ENCODE peak calls at places on chromosomes 6 and 20, in nine cellular contexts. One of them, this sample, is unnamed.

GRCh38 chr6:6717008-6717763 is 128.7 kb downstream of the LY86 start:
- DNase-seq in HCEC 1CT: no peak
- DNase-seq in lung microvascular endothelial cell: no peak
- DNase-seq in skeletal muscle cell: no peak
- DNase-seq in kidney: no peak
- DNase-seq in GM12864: no peak
- DNase-seq in iris pigment epithelial cell: no peak
- DNase-seq in NCI-H1105 treated with DMSO at 0.1 percent for 48 hours: no peak
- DNase-seq in nephron progenitor cell: no peak
- DNase-seq in this sample: no peak

GRCh38 chr6:44811456-44811855 is 423.9 kb downstream of the CDC5L start:
- DNase-seq in iris pigment epithelial cell: no peak
- DNase-seq in kidney: no peak
- DNase-seq in skeletal muscle cell: no peak
- DNase-seq in NCI-H1105 treated with DMSO at 0.1 percent for 48 hours: no peak
- DNase-seq in nephron progenitor cell: no peak
- DNase-seq in GM12864: no peak
- DNase-seq in HCEC 1CT: no peak
- DNase-seq in lung microvascular endothelial cell: no peak
- DNase-seq in this sample: no peak

GRCh38 chr6:106631356-106631755 is 2.0 kb downstream of the QRSL1 start:
- DNase-seq in kidney: no peak
- DNase-seq in iris pigment epithelial cell: no peak
- DNase-seq in skeletal muscle cell: no peak
- DNase-seq in nephron progenitor cell: no peak
- DNase-seq in GM12864: no peak
- DNase-seq in lung microvascular endothelial cell: no peak
- DNase-seq in NCI-H1105 treated with DMSO at 0.1 percent for 48 hours: no peak
- DNase-seq in HCEC 1CT: peak
- DNase-seq in this sample: peak

GRCh38 chr6:28081486-28081751 is 1.1 kb downstream of the ZNF165 start:
- DNase-seq in iris pigment epithelial cell: peak
- DNase-seq in NCI-H1105 treated with DMSO at 0.1 percent for 48 hours: no peak
- DNase-seq in lung microvascular endothelial cell: no peak
- DNase-seq in nephron progenitor cell: no peak
- DNase-seq in skeletal muscle cell: no peak
- DNase-seq in GM12864: peak
- DNase-seq in HCEC 1CT: no peak
- DNase-seq in kidney: no peak
- DNase-seq in this sample: no peak

GRCh38 chr6:37779111-37779800 is 40.3 kb upstream of the ZFAND3 start:
- DNase-seq in NCI-H1105 treated with DMSO at 0.1 percent for 48 hours: no peak
- DNase-seq in HCEC 1CT: no peak
- DNase-seq in iris pigment epithelial cell: no peak
- DNase-seq in lung microvascular endothelial cell: no peak
- DNase-seq in kidney: peak
- DNase-seq in GM12864: no peak
- DNase-seq in nephron progenitor cell: no peak
- DNase-seq in skeletal muscle cell: no peak
- DNase-seq in this sample: peak

GRCh38 chr6:26295691-26296555 is 69.1 kb upstream of the BTN3A2 start:
- DNase-seq in nephron progenitor cell: no peak
- DNase-seq in iris pigment epithelial cell: peak
- DNase-seq in HCEC 1CT: peak
- DNase-seq in lung microvascular endothelial cell: peak
- DNase-seq in NCI-H1105 treated with DMSO at 0.1 percent for 48 hours: no peak
- DNase-seq in kidney: no peak
- DNase-seq in skeletal muscle cell: peak
- DNase-seq in GM12864: no peak
- DNase-seq in this sample: peak

GRCh38 chr6:4518506-4518905 is 257.7 kb upstream of the CDYL start:
- DNase-seq in NCI-H1105 treated with DMSO at 0.1 percent for 48 hours: no peak
- DNase-seq in iris pigment epithelial cell: peak
- DNase-seq in HCEC 1CT: peak
- DNase-seq in skeletal muscle cell: peak
- DNase-seq in GM12864: no peak
- DNase-seq in lung microvascular endothelial cell: no peak
- DNase-seq in nephron progenitor cell: no peak
- DNase-seq in kidney: no peak
- DNase-seq in this sample: peak

GRCh38 chr6:25061289-25061945 is 125.7 kb upstream of the RIPOR2 start:
- DNase-seq in lung microvascular endothelial cell: no peak
- DNase-seq in GM12864: no peak
- DNase-seq in kidney: no peak
- DNase-seq in iris pigment epithelial cell: peak
- DNase-seq in nephron progenitor cell: no peak
- DNase-seq in skeletal muscle cell: no peak
- DNase-seq in HCEC 1CT: no peak
- DNase-seq in NCI-H1105 treated with DMSO at 0.1 percent for 48 hours: no peak
- DNase-seq in this sample: no peak

GRCh38 chr6:29685718-29686326 is 4.9 kb upstream of the ZFP57 start:
- DNase-seq in skeletal muscle cell: no peak
- DNase-seq in GM12864: no peak
- DNase-seq in NCI-H1105 treated with DMSO at 0.1 percent for 48 hours: no peak
- DNase-seq in lung microvascular endothelial cell: no peak
- DNase-seq in HCEC 1CT: no peak
- DNase-seq in nephron progenitor cell: peak
- DNase-seq in kidney: no peak
- DNase-seq in iris pigment epithelial cell: no peak
- DNase-seq in this sample: no peak

GRCh38 chr6:127938701-127939100 is 37.8 kb upstream of the THEMIS start:
- DNase-seq in GM12864: no peak
- DNase-seq in NCI-H1105 treated with DMSO at 0.1 percent for 48 hours: no peak
- DNase-seq in iris pigment epithelial cell: peak
- DNase-seq in nephron progenitor cell: no peak
- DNase-seq in skeletal muscle cell: peak
- DNase-seq in HCEC 1CT: peak
- DNase-seq in lung microvascular endothelial cell: peak
- DNase-seq in kidney: no peak
- DNase-seq in this sample: peak

GRCh38 chr20:52783769-52784168 is 188.4 kb upstream of the TSHZ2 start:
- DNase-seq in nephron progenitor cell: peak
- DNase-seq in kidney: no peak
- DNase-seq in iris pigment epithelial cell: no peak
- DNase-seq in skeletal muscle cell: no peak
- DNase-seq in GM12864: no peak
- DNase-seq in lung microvascular endothelial cell: no peak
- DNase-seq in HCEC 1CT: no peak
- DNase-seq in NCI-H1105 treated with DMSO at 0.1 percent for 48 hours: no peak
- DNase-seq in this sample: no peak